ENCODE peak calls at places on chromosomes 1 and 21, in four cellular contexts. G is HepG2, Q is K562, A is GM12878. R is an unnamed sample.

GRCh38 chr1:62232885-62233284 is 38.2 kb downstream of the L1TD1 start:
- DNase-seq in G (no peak), Q (no peak), A (no peak), R (no peak)

GRCh38 chr21:27505516-27505915 is 538.6 kb upstream of the ADAMTS5 start:
- DNase-seq in G (no peak), Q (no peak), A (no peak), R (no peak)

GRCh38 chr1:245837741-245838140 is 669.3 kb downstream of the SMYD3 start:
- DNase-seq in G (no peak), Q (no peak), A (no peak), R (no peak)

GRCh38 chr1:211920141-211920572 is 89.6 kb upstream of the LPGAT1 start:
- DNase-seq in G (no peak), Q (no peak), A (no peak), R (no peak)

GRCh38 chr1:238115852-238116251 is 225.1 kb upstream of the ZP4 start:
- DNase-seq in G (no peak), Q (no peak), A (no peak), R (no peak)

GRCh38 chr1:94801919-94802546 is 18.1 kb upstream of the SLC44A3 start:
- DNase-seq in G (peak), Q (no peak), A (no peak), R (no peak)

GRCh38 chr1:200279810-200280411 is 129.9 kb downstream of the ZNF281 start:
- DNase-seq in G (peak), Q (peak), A (no peak), R (peak)

GRCh38 chr1:187762109-187762508 is 933.4 kb downstream of the PLA2G4A start:
- DNase-seq in G (no peak), Q (no peak), A (no peak), R (peak)

GRCh38 chr1:183209533-183210158 is 23.6 kb downstream of the LAMC2 start:
- DNase-seq in G (no peak), Q (no peak), A (no peak), R (no peak)

GRCh38 chr1:62131093-62131725 is 63.4 kb upstream of the L1TD1 start:
- DNase-seq in G (peak), Q (peak), A (no peak), R (peak)

GRCh38 chr1:98181041-98181764 is 260.4 kb upstream of the DPYD start:
- DNase-seq in G (no peak), Q (no peak), A (no peak), R (no peak)

GRCh38 chr1:156571261-156571958 is 955 bp downstream of the IQGAP3 start:
- DNase-seq in G (no peak), Q (no peak), A (no peak), R (peak)

GRCh38 chr1:162861101-162861500 is at the start of gene CCDC190:
- DNase-seq in G (no peak), Q (no peak), A (no peak), R (no peak)

GRCh38 chr1:225998560-225999226 is 450 bp downstream of the SDE2 start:
- DNase-seq in G (peak), Q (peak), A (no peak), R (peak)

GRCh38 chr1:27549807-27550408 is 54.0 kb downstream of the AHDC1 start:
- DNase-seq in G (no peak), Q (no peak), A (no peak), R (no peak)

GRCh38 chr1:78069784-78070183 is 24.0 kb downstream of the GIPC2 start:
- DNase-seq in G (no peak), Q (no peak), A (no peak), R (no peak)

GRCh38 chr1:12433323-12434053 is 184.5 kb downstream of the DHRS3 start:
- DNase-seq in G (peak), Q (peak), A (no peak), R (peak)

GRCh38 chr1:6259491-6260362 is 1.2 kb downstream of the GPR153 start:
- DNase-seq in G (peak), Q (peak), A (no peak), R (peak)

GRCh38 chr1:247373721-247374141 is 42.1 kb upstream of the ZNF496 start:
- DNase-seq in G (peak), Q (peak), A (no peak), R (no peak)

GRCh38 chr1:149844096-149844495 is 55.3 kb upstream of the BOLA1 start:
- DNase-seq in G (peak), Q (no peak), A (no peak), R (no peak)

GRCh38 chr1:86537928-86538695 is 8.8 kb upstream of the CLCA4 start:
- DNase-seq in G (no peak), Q (no peak), A (no peak), R (no peak)

GRCh38 chr1:154773551-154773950 is 96.5 kb downstream of the KCNN3 start:
- DNase-seq in G (no peak), Q (no peak), A (no peak), R (no peak)

GRCh38 chr1:204359474-204360255 is at the start of gene PLEKHA6:
- DNase-seq in G (no peak), Q (peak), A (no peak), R (no peak)

GRCh38 chr21:34073032-34073748 is at the start of the genes MRPS6 and SLC5A3:
- DNase-seq in G (peak), Q (peak), A (no peak), R (peak)

GRCh38 chr1:33805988-33806387 is 57.9 kb upstream of the HMGB4 start:
- DNase-seq in G (no peak), Q (no peak), A (no peak), R (no peak)

GRCh38 chr1:2948751-2949680 is 72.3 kb upstream of the ACTRT2 start:
- DNase-seq in G (no peak), Q (no peak), A (no peak), R (no peak)

GRCh38 chr1:169460193-169460833 is 25.4 kb downstream of the SLC19A2 start:
- DNase-seq in G (no peak), Q (no peak), A (no peak), R (no peak)

GRCh38 chr21:39125752-39126485 is 57.3 kb downstream of the PSMG1 start:
- DNase-seq in G (peak), Q (no peak), A (no peak), R (peak)

GRCh38 chr1:110035236-110035752 is 870 bp downstream of the STRIP1 start:
- DNase-seq in G (no peak), Q (no peak), A (no peak), R (no peak)

GRCh38 chr1:56787330-56787729 is 31.9 kb downstream of the FYB2 start:
- DNase-seq in G (no peak), Q (no peak), A (no peak), R (no peak)

GRCh38 chr1:20403423-20404145 is 82.4 kb downstream of the CAMK2N1 start:
- DNase-seq in G (no peak), Q (no peak), A (no peak), R (no peak)

GRCh38 chr1:221227872-221228337 is 348.7 kb downstream of the HLX start:
- DNase-seq in G (no peak), Q (no peak), A (no peak), R (no peak)

GRCh38 chr1:229950020-229950419 is 117.0 kb upstream of the GALNT2 start:
- DNase-seq in G (no peak), Q (no peak), A (no peak), R (no peak)

GRCh38 chr1:229953736-229954326 is 113.2 kb upstream of the GALNT2 start:
- DNase-seq in G (no peak), Q (no peak), A (no peak), R (no peak)

GRCh38 chr1:229952135-229952534 is 114.9 kb upstream of the GALNT2 start:
- DNase-seq in G (no peak), Q (no peak), A (no peak), R (no peak)

GRCh38 chr1:229950908-229951307 is 116.1 kb upstream of the GALNT2 start:
- DNase-seq in G (no peak), Q (no peak), A (no peak), R (no peak)

GRCh38 chr1:229952670-229953520 is 114.1 kb upstream of the GALNT2 start:
- DNase-seq in G (no peak), Q (no peak), A (no peak), R (no peak)
- TF ChIP-seq FOXM1 in G (no peak), Q (no peak), A (no peak), R (no peak)

GRCh38 chr1:84264961-84265360 is 36.5 kb upstream of the SAMD13 start:
- DNase-seq in G (no peak), Q (no peak), A (no peak), R (no peak)
- TF ChIP-seq BHLHE40 in G (no peak), Q (no peak), A (no peak), R (no peak)

DNA sequence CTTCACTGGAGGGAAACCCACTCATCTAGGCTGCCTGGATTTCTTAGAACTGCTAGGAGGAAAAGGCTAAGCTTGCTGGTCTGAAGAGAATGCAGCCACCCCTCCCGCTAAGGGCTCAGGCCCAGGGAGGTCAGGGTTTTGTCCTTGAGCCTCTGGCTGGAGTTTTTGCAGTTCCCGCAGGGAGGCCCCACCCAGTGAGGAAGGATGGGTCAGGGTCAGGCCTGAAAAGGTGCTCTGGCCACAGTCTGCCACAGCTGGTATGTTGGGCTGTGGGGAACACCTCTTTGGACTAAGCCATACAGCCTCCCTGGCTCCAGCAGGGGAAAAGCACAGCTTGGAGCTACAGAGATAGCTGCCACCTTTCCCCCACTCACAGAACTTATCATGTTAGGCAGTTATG is 71.4 kb upstream of the PAPPA2 start:
- DNase-seq in G (no peak), Q (no peak), A (no peak), R (no peak)
- TF ChIP-seq TARDBP in G (no peak), Q (no peak), A (no peak), R (no peak)

DNA sequence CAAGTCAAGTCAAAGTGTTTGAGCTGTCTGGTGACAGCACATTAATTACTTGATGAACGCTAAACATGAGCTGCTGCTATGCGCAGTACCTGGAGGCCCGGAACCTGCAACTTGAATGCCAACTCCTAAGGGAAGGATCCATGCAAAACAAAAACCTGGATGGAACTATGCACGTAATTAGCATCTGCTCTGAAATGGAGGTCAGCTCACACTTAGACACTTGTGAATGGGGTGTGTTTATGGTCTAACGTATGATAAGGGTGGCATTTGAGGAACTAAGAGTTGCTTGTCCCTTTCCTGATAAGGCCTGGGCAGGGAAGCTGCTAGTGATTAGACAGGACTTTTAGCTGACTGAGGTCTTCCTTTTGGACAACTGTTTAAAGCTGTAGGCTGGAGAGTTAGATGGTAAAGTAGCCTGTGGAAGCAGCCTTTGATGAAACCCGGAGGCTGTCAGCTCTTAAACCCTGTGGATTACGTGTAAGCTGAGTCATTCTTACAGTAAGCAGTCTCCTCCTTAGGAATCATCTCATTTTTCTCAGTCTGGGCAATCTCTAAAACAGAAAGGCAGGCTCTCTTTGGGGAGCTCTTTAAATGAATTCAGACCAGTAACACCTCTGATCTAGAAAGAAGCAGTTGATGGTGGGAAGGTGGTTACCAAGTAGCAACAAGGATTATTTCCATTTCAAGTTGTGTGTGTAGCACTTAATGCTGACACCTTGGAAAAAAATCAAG is 6.8 kb downstream of the TENT5C start:
- DNase-seq in G (no peak), Q (peak), A (no peak), R (no peak)
- TF ChIP-seq FOXM1 in G (no peak), Q (peak), A (no peak), R (no peak)

DNA sequence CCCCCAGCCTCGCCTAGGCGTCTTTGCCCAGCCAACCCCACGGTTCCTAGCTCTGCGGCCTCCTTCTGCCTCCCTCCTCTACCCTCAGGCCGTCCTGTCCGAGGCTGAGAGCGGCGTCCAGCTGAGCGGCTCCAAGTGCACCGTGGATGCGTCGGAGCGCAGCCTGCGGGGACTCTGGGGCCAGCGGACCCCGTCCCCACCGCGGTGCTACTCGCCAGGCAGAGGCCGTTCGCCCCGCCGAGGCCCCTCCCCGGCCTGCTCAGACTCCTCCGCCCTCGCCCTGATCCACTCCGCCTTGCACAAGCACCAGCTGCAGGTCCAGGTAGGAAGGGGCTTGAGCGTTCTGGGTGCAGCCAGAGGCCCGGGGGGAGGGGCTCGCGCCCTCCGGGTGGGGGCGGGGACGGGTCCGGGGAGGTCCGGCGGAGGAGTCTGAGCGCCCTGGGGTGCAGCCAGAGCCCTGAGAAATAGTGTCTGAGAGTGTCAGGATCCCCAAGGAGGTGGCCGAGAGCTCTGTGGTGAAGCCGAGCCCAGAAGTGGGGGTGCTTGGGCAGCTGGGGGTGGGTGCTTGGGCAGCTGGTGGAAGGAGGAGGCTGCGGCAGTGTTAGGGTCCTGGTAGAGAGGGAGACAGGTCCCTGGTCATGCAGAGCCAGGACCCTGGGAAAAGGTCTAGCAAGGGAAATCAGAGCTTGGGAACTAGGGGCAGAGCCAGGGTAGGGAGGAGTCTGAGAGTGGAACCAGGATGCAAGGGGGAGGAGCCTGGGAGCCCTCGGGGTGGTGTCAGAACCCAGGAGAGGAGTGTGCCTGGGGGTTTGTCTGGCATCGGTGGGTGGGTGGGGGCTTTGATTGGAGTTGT is 3.2 kb upstream of the NBPF3 start:
- DNase-seq in G (no peak), Q (peak), A (no peak), R (no peak)
- TF ChIP-seq BHLHE40 in G (no peak), Q (no peak), A (no peak), R (no peak)

DNA sequence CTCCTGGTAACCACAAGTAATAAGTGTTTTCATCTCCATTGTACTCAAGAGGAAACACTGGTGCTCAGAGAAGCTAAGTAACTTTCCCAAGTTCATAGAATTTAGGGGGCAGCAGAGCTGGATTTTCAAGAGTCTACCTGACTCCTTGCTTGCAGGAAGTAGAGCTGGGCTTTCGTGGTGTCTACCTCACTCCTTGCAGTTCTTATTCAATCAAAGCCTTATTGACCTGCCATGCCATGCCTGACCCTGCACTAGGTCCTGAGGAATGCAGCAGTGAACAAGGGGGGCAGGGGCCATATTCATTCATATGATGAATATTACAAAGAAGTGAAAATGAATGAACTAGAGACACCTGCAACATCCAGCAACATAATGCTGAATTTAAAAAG is 93.3 kb downstream of the GLIS1 start:
- DNase-seq in G (no peak), Q (no peak), A (no peak), R (no peak)
- TF ChIP-seq TARDBP in G (no peak), Q (no peak), A (no peak), R (no peak)

GRCh38 chr1:39204441-39205081 is at the start of gene MACF1:
- DNase-seq in G (no peak), Q (peak), A (no peak), R (no peak)
- TF ChIP-seq FOXM1 in G (no peak), Q (peak), A (no peak), R (no peak)

GRCh38 chr21:30710499-30710898 is 8.1 kb downstream of the KRTAP21-3 start:
- DNase-seq in G (no peak), Q (no peak), A (no peak), R (no peak)
- TF ChIP-seq BHLHE40 in G (no peak), Q (no peak), A (no peak), R (no peak)